ENCODE peak calls at places on chromosomes 5 and 9, in eight cellular contexts. L, X, W, A, O, U, P and G are unnamed samples.
A peak's percentile ranks its signal among the peaks of the same experiment; 100 is the strongest.

GRCh38 chr9:71747572-71747971 is 20.7 kb downstream of the CEMIP2 start:
- ATAC-seq in P (no peak), O (no peak), A (no peak), U (no peak), X (no peak), L (no peak), W (no peak), G (no peak)

GRCh38 chr9:23278566-23278965 is 547.5 kb downstream of the ELAVL2 start:
- ATAC-seq in A (no peak), X (no peak), P (no peak), W (no peak), U (no peak), O (no peak), L (no peak), G (no peak)

GRCh38 chr9:134301387-134302129 is 24.7 kb upstream of the RXRA start:
- ATAC-seq in A (peak; percentile 90), O (peak; percentile 89), P (no peak), U (peak; percentile 98), L (no peak), X (no peak), W (peak; percentile 98), G (peak; percentile 100)

GRCh38 chr9:128901822-128902221 is 19.0 kb upstream of the PHYHD1 start:
- ATAC-seq in A (peak; percentile 17), U (no peak), P (peak; percentile 3), O (peak; percentile 3), W (no peak), X (no peak), L (no peak), G (peak; percentile 8)

GRCh38 chr9:111197251-111197650 is 132.8 kb downstream of the OR2K2 start:
- ATAC-seq in O (no peak), W (no peak), U (no peak), L (no peak), X (no peak), A (no peak), P (no peak), G (no peak)

GRCh38 chr5:67636091-67636490 is 439.5 kb upstream of the CD180 start:
- ATAC-seq in A (no peak), U (no peak), L (no peak), P (no peak), W (no peak), O (no peak), X (no peak), G (no peak)

GRCh38 chr9:84583866-84584265 is 85.7 kb upstream of the NTRK2 start:
- ATAC-seq in P (no peak), W (no peak), O (no peak), X (no peak), L (no peak), U (no peak), A (no peak), G (no peak)

GRCh38 chr5:173340451-173340850 is 12.2 kb upstream of the STC2 start:
- ATAC-seq in A (no peak), X (no peak), P (no peak), L (no peak), U (no peak), O (no peak), W (no peak), G (no peak)

GRCh38 chr9:109264865-109265532 is 55.9 kb downstream of the EPB41L4B start:
- ATAC-seq in A (no peak), P (peak; percentile 53), U (no peak), X (no peak), W (no peak), O (no peak), L (no peak), G (no peak)

GRCh38 chr5:112217847-112218579 is 201.1 kb downstream of the EPB41L4A start:
- ATAC-seq in P (peak; percentile 26), W (no peak), L (no peak), O (no peak), A (no peak), U (no peak), X (no peak), G (no peak)

GRCh38 chr5:167158588-167158987 is 1132.9 kb upstream of the WWC1 start:
- ATAC-seq in X (no peak), W (no peak), U (no peak), A (no peak), L (no peak), P (no peak), O (no peak), G (no peak)

GRCh38 chr9:13070612-13071595 is 208.6 kb downstream of the MPDZ start:
- ATAC-seq in W (no peak), O (no peak), U (no peak), X (no peak), A (no peak), P (no peak), L (no peak), G (no peak)

GRCh38 chr5:173789031-173789920 is 98.9 kb upstream of the CPEB4 start:
- ATAC-seq in P (no peak), X (peak; percentile 86), A (no peak), O (no peak), U (no peak), L (no peak), W (peak; percentile 67), G (peak; percentile 90)

GRCh38 chr5:62649476-62650113 is 71.0 kb downstream of the LRRC70 start:
- ATAC-seq in L (no peak), P (peak; percentile 28), A (no peak), X (peak; percentile 29), W (no peak), U (no peak), O (no peak), G (peak; percentile 61)

GRCh38 chr5:163245584-163245983 is 191.8 kb upstream of the CCNG1 start:
- ATAC-seq in P (no peak), X (no peak), W (no peak), L (no peak), A (no peak), O (no peak), U (no peak), G (no peak)